ENCODE peak calls at places on chromosomes 13 and 19, in eight cellular contexts. One of them, this sample, is unnamed.

GRCh38 chr19:49614096-49614857 is 23.3 kb downstream of the PRR12 start:
- DNase-seq in astrocyte of the spinal cord: peak
- DNase-seq in cardiac muscle cell: peak
- DNase-seq in B cell: no peak
- DNase-seq in psoas muscle: no peak
- DNase-seq in AG09309: no peak
- DNase-seq in foreskin fibroblast: peak
- DNase-seq in AG09319: no peak
- DNase-seq in this sample: no peak

GRCh38 chr19:6216236-6216995 is 63.4 kb downstream of the MLLT1 start:
- DNase-seq in astrocyte of the spinal cord: no peak
- DNase-seq in B cell: peak
- DNase-seq in foreskin fibroblast: no peak
- DNase-seq in AG09309: no peak
- DNase-seq in AG09319: no peak
- DNase-seq in cardiac muscle cell: no peak
- DNase-seq in psoas muscle: no peak
- DNase-seq in this sample: no peak

GRCh38 chr13:79451500-79451962 is 29.4 kb upstream of the NDFIP2 start:
- DNase-seq in AG09309: peak
- DNase-seq in psoas muscle: no peak
- DNase-seq in B cell: no peak
- DNase-seq in astrocyte of the spinal cord: peak
- DNase-seq in foreskin fibroblast: peak
- DNase-seq in AG09319: peak
- DNase-seq in cardiac muscle cell: peak
- DNase-seq in this sample: peak

GRCh38 chr19:17687857-17688784 is at the start of gene UNC13A:
- DNase-seq in B cell: peak
- DNase-seq in AG09319: no peak
- DNase-seq in AG09309: no peak
- DNase-seq in astrocyte of the spinal cord: peak
- DNase-seq in cardiac muscle cell: peak
- DNase-seq in foreskin fibroblast: no peak
- DNase-seq in psoas muscle: peak
- DNase-seq in this sample: peak

GRCh38 chr13:99463998-99464397 is 37.3 kb upstream of the TM9SF2 start:
- DNase-seq in astrocyte of the spinal cord: no peak
- DNase-seq in psoas muscle: no peak
- DNase-seq in AG09309: no peak
- DNase-seq in foreskin fibroblast: no peak
- DNase-seq in B cell: no peak
- DNase-seq in cardiac muscle cell: no peak
- DNase-seq in AG09319: no peak
- DNase-seq in this sample: no peak

GRCh38 chr13:65093352-65093751 is 2136.8 kb downstream of the PCDH9 start:
- DNase-seq in AG09309: no peak
- DNase-seq in psoas muscle: no peak
- DNase-seq in cardiac muscle cell: no peak
- DNase-seq in foreskin fibroblast: no peak
- DNase-seq in AG09319: no peak
- DNase-seq in astrocyte of the spinal cord: no peak
- DNase-seq in B cell: no peak
- DNase-seq in this sample: no peak

GRCh38 chr19:16849168-16849567 is 20.0 kb downstream of the SIN3B start:
- DNase-seq in AG09309: no peak
- DNase-seq in AG09319: no peak
- DNase-seq in astrocyte of the spinal cord: no peak
- DNase-seq in B cell: no peak
- DNase-seq in cardiac muscle cell: no peak
- DNase-seq in foreskin fibroblast: peak
- DNase-seq in psoas muscle: no peak
- DNase-seq in this sample: no peak

GRCh38 chr13:40975441-40975840 is 43.7 kb downstream of the ELF1 start:
- DNase-seq in psoas muscle: no peak
- DNase-seq in astrocyte of the spinal cord: no peak
- DNase-seq in AG09319: no peak
- DNase-seq in B cell: no peak
- DNase-seq in cardiac muscle cell: no peak
- DNase-seq in foreskin fibroblast: no peak
- DNase-seq in AG09309: no peak
- DNase-seq in this sample: no peak

GRCh38 chr13:47004022-47004421 is 107.2 kb upstream of the HTR2A start:
- DNase-seq in B cell: no peak
- DNase-seq in psoas muscle: no peak
- DNase-seq in foreskin fibroblast: no peak
- DNase-seq in cardiac muscle cell: peak
- DNase-seq in AG09309: no peak
- DNase-seq in astrocyte of the spinal cord: no peak
- DNase-seq in AG09319: no peak
- DNase-seq in this sample: no peak

GRCh38 chr19:40807147-40808020 is 8.4 kb downstream of the EGLN2 start:
- DNase-seq in astrocyte of the spinal cord: no peak
- DNase-seq in AG09309: no peak
- DNase-seq in B cell: no peak
- DNase-seq in foreskin fibroblast: no peak
- DNase-seq in psoas muscle: no peak
- DNase-seq in AG09319: no peak
- DNase-seq in cardiac muscle cell: no peak
- DNase-seq in this sample: no peak

GRCh38 chr19:43362745-43363144 is 9.3 kb downstream of the CD177 start:
- DNase-seq in psoas muscle: no peak
- DNase-seq in foreskin fibroblast: peak
- DNase-seq in AG09309: no peak
- DNase-seq in cardiac muscle cell: no peak
- DNase-seq in B cell: no peak
- DNase-seq in astrocyte of the spinal cord: no peak
- DNase-seq in AG09319: no peak
- DNase-seq in this sample: no peak

GRCh38 chr19:16001481-16002312 is 52.9 kb downstream of the OR10H4 start:
- DNase-seq in astrocyte of the spinal cord: peak
- DNase-seq in AG09319: peak
- DNase-seq in psoas muscle: no peak
- DNase-seq in B cell: no peak
- DNase-seq in foreskin fibroblast: peak
- DNase-seq in cardiac muscle cell: peak
- DNase-seq in AG09309: no peak
- DNase-seq in this sample: peak

GRCh38 chr19:41377977-41378707 is 1.8 kb downstream of the TMEM91 start:
- DNase-seq in AG09309: no peak
- DNase-seq in psoas muscle: no peak
- DNase-seq in AG09319: no peak
- DNase-seq in astrocyte of the spinal cord: no peak
- DNase-seq in B cell: peak
- DNase-seq in cardiac muscle cell: no peak
- DNase-seq in foreskin fibroblast: no peak
- DNase-seq in this sample: peak

GRCh38 chr19:15776991-15777787 is 10.3 kb upstream of the OR10H5 start:
- DNase-seq in AG09309: no peak
- DNase-seq in cardiac muscle cell: no peak
- DNase-seq in B cell: no peak
- DNase-seq in foreskin fibroblast: no peak
- DNase-seq in astrocyte of the spinal cord: no peak
- DNase-seq in AG09319: no peak
- DNase-seq in psoas muscle: no peak
- DNase-seq in this sample: no peak

GRCh38 chr13:64057372-64058020 is 2641.8 kb upstream of the PCDH20 start:
- DNase-seq in astrocyte of the spinal cord: no peak
- DNase-seq in AG09319: no peak
- DNase-seq in B cell: no peak
- DNase-seq in psoas muscle: no peak
- DNase-seq in cardiac muscle cell: no peak
- DNase-seq in foreskin fibroblast: no peak
- DNase-seq in AG09309: no peak
- DNase-seq in this sample: no peak

GRCh38 chr19:6571167-6571566 is 19.8 kb downstream of the CD70 start:
- DNase-seq in B cell: no peak
- DNase-seq in astrocyte of the spinal cord: no peak
- DNase-seq in AG09309: no peak
- DNase-seq in AG09319: no peak
- DNase-seq in cardiac muscle cell: no peak
- DNase-seq in foreskin fibroblast: no peak
- DNase-seq in psoas muscle: no peak
- DNase-seq in this sample: no peak

GRCh38 chr13:113581871-113582270 is 2.7 kb upstream of the TFDP1 start:
- DNase-seq in cardiac muscle cell: no peak
- DNase-seq in foreskin fibroblast: no peak
- DNase-seq in psoas muscle: no peak
- DNase-seq in AG09309: no peak
- DNase-seq in AG09319: no peak
- DNase-seq in astrocyte of the spinal cord: no peak
- DNase-seq in B cell: no peak
- DNase-seq in this sample: no peak

GRCh38 chr19:35739275-35740107 is 2.8 kb downstream of the IGFLR1 start:
- DNase-seq in B cell: peak
- DNase-seq in foreskin fibroblast: no peak
- DNase-seq in cardiac muscle cell: no peak
- DNase-seq in psoas muscle: no peak
- DNase-seq in astrocyte of the spinal cord: no peak
- DNase-seq in AG09309: no peak
- DNase-seq in AG09319: no peak
- DNase-seq in this sample: no peak

GRCh38 chr13:78265098-78265497 is 338.3 kb downstream of the POU4F1 start:
- DNase-seq in B cell: no peak
- DNase-seq in astrocyte of the spinal cord: no peak
- DNase-seq in psoas muscle: no peak
- DNase-seq in cardiac muscle cell: no peak
- DNase-seq in AG09309: no peak
- DNase-seq in AG09319: no peak
- DNase-seq in foreskin fibroblast: no peak
- DNase-seq in this sample: no peak

DNA sequence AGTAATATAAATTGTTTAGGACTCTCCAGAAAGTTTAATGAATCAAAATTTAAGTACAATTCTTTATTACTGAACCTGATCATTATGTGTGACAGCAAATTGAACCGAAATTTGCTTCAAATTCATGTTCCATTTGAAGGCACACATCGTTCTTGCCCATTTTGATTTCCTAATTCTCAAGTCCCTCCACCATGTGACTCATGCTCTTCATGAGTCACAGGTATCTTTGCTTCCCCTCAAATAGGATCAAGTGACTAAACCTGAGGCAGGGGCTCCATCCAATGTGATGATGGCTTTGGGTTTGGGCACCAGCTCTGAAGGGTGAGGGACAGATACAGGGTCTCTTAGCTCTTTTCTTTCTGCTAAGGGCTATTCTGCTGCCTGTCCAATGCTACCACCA is 86.1 kb downstream of the THSD1 start:
- DNase-seq in B cell: no peak
- DNase-seq in astrocyte of the spinal cord: no peak
- DNase-seq in cardiac muscle cell: no peak
- DNase-seq in foreskin fibroblast: peak
- DNase-seq in psoas muscle: no peak
- DNase-seq in AG09309: no peak
- DNase-seq in AG09319: no peak
- DNase-seq in this sample: no peak
- TF ChIP-seq CTCF in B cell: no peak
- TF ChIP-seq CTCF in astrocyte of the spinal cord: no peak
- TF ChIP-seq CTCF in cardiac muscle cell: no peak
- TF ChIP-seq CTCF in foreskin fibroblast: no peak
- TF ChIP-seq CTCF in psoas muscle: no peak
- TF ChIP-seq CTCF in AG09309: no peak
- TF ChIP-seq CTCF in AG09319: no peak
- TF ChIP-seq CTCF in this sample: no peak

DNA sequence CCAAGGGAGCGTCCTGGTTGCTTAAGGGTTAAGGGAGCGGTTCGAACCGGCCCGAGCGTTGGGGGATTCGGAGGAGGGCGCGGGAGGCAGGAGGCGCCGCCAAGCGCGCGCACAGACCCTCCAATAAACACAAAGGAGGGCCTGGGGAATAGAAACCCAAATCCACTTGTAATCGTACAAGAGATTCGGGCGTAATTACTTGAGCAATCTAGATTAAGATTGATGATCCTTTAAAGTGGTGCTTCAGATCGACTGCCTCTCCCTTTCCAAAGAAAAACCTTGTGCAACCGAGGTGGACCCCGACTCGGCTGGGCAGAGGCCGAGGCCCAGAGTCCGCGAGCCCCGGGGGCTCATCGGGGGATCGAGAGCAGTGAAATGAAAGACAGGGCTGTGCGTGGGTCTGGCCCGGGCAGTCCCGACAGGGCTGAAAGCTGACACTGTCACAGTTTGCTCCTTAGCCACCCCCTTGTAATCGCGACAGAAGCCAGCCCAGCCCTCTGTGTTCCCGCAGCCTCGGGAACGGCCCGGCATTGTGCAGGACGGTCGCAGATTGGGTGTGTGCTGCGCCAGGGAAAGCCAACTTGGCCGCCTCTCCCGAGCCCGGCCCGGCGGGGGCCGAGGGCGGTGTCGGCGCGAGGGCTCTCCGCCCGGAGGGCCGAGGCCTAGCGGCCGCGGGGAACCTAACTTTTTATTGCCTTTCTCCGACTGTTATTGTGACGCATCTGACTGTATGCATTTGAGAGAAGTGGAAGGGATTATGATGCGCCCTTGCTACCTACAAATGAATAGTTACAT is 5.6 kb downstream of the MAB21L1 start:
- DNase-seq in AG09319: peak
- DNase-seq in B cell: peak
- DNase-seq in psoas muscle: peak
- DNase-seq in astrocyte of the spinal cord: peak
- DNase-seq in foreskin fibroblast: peak
- DNase-seq in cardiac muscle cell: peak
- DNase-seq in AG09309: no peak
- DNase-seq in this sample: no peak
- TF ChIP-seq CTCF in AG09319: no peak
- TF ChIP-seq CTCF in B cell: no peak
- TF ChIP-seq CTCF in psoas muscle: no peak
- TF ChIP-seq CTCF in astrocyte of the spinal cord: no peak
- TF ChIP-seq CTCF in foreskin fibroblast: no peak
- TF ChIP-seq CTCF in cardiac muscle cell: no peak
- TF ChIP-seq CTCF in AG09309: no peak
- TF ChIP-seq CTCF in this sample: no peak

DNA sequence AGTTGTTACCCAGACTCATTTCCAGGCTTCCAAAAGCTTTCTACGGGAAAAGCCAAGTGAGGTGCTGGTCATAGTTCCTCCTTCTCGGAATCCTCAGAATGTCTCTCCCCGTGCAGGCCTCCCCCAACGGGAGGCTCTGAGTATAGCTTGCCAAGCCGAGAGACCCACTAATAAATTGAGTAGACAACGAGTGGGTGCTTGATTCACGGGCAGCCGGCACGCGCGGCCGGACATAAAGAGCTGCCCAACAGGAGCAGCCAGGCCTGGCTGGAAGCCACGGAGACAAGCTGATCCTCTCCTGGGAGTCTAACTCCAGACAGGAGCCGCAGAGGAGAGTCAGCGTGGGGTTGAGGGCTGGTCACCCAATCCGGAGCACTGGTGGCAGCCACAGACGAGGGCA is 43.4 kb upstream of the MEDAG start:
- DNase-seq in astrocyte of the spinal cord: peak
- DNase-seq in foreskin fibroblast: no peak
- DNase-seq in AG09319: no peak
- DNase-seq in cardiac muscle cell: peak
- DNase-seq in psoas muscle: peak
- DNase-seq in B cell: no peak
- DNase-seq in AG09309: no peak
- DNase-seq in this sample: no peak
- TF ChIP-seq CTCF in astrocyte of the spinal cord: no peak
- TF ChIP-seq CTCF in foreskin fibroblast: no peak
- TF ChIP-seq CTCF in AG09319: no peak
- TF ChIP-seq CTCF in cardiac muscle cell: no peak
- TF ChIP-seq CTCF in psoas muscle: no peak
- TF ChIP-seq CTCF in B cell: no peak
- TF ChIP-seq CTCF in AG09309: no peak
- TF ChIP-seq CTCF in this sample: no peak

GRCh38 chr19:5131031-5131865 is 162.3 kb downstream of the KDM4B start:
- DNase-seq in psoas muscle: no peak
- DNase-seq in B cell: peak
- DNase-seq in foreskin fibroblast: no peak
- DNase-seq in cardiac muscle cell: no peak
- DNase-seq in AG09309: no peak
- DNase-seq in astrocyte of the spinal cord: no peak
- DNase-seq in AG09319: no peak
- DNase-seq in this sample: peak
- TF ChIP-seq CTCF in psoas muscle: no peak
- TF ChIP-seq CTCF in B cell: peak
- TF ChIP-seq CTCF in foreskin fibroblast: no peak
- TF ChIP-seq CTCF in cardiac muscle cell: no peak
- TF ChIP-seq CTCF in AG09309: no peak
- TF ChIP-seq CTCF in astrocyte of the spinal cord: no peak
- TF ChIP-seq CTCF in AG09319: no peak
- TF ChIP-seq CTCF in this sample: peak

This sample was measured in GM20000.